ENCODE peak calls at places on chromosomes 11 and 22, in six cellular contexts. One of them, this sample, is unnamed. For H3K27me3, the result is how much of the 10 kb centered on the place peaks cover.

GRCh38 chr11:104772806-104773241 is 125.4 kb downstream of the CASP12 start:
- DNase-seq in psoas muscle: no peak
- DNase-seq in astrocyte: peak
- DNase-seq in tibial artery: no peak
- DNase-seq in left ventricle myocardium inferior: no peak
- DNase-seq in CD8-positive, alpha-beta T cell: no peak
- DNase-seq in this sample: peak

GRCh38 chr22:42967933-42968332 is 47.0 kb downstream of the PACSIN2 start:
- DNase-seq in psoas muscle: peak
- DNase-seq in astrocyte: no peak
- DNase-seq in tibial artery: peak
- DNase-seq in left ventricle myocardium inferior: peak
- DNase-seq in CD8-positive, alpha-beta T cell: no peak
- DNase-seq in this sample: no peak

GRCh38 chr22:43796567-43796966 is 15.5 kb downstream of the EFCAB6 start:
- DNase-seq in psoas muscle: no peak
- DNase-seq in astrocyte: peak
- DNase-seq in tibial artery: no peak
- DNase-seq in left ventricle myocardium inferior: no peak
- DNase-seq in CD8-positive, alpha-beta T cell: no peak
- DNase-seq in this sample: peak

GRCh38 chr11:13141731-13142724 is 132.9 kb downstream of the RASSF10 start:
- DNase-seq in psoas muscle: no peak
- DNase-seq in astrocyte: no peak
- DNase-seq in tibial artery: no peak
- DNase-seq in left ventricle myocardium inferior: no peak
- DNase-seq in CD8-positive, alpha-beta T cell: no peak
- DNase-seq in this sample: no peak

GRCh38 chr11:43282607-43283440 is 29.0 kb upstream of the API5 start:
- DNase-seq in psoas muscle: no peak
- DNase-seq in astrocyte: no peak
- DNase-seq in tibial artery: no peak
- DNase-seq in left ventricle myocardium inferior: peak
- DNase-seq in CD8-positive, alpha-beta T cell: peak
- DNase-seq in this sample: no peak

GRCh38 chr11:64605656-64606585 is 14.9 kb downstream of the SLC22A12 start:
- DNase-seq in psoas muscle: no peak
- DNase-seq in astrocyte: no peak
- DNase-seq in tibial artery: no peak
- DNase-seq in left ventricle myocardium inferior: no peak
- DNase-seq in CD8-positive, alpha-beta T cell: no peak
- DNase-seq in this sample: no peak

GRCh38 chr11:20429216-20429615 is 41.7 kb downstream of the PRMT3 start:
- DNase-seq in psoas muscle: no peak
- DNase-seq in astrocyte: no peak
- DNase-seq in tibial artery: no peak
- DNase-seq in left ventricle myocardium inferior: no peak
- DNase-seq in CD8-positive, alpha-beta T cell: no peak
- DNase-seq in this sample: no peak

GRCh38 chr11:70887428-70887827 is 364.9 kb downstream of the SHANK2 start:
- DNase-seq in psoas muscle: no peak
- DNase-seq in astrocyte: no peak
- DNase-seq in tibial artery: no peak
- DNase-seq in left ventricle myocardium inferior: no peak
- DNase-seq in CD8-positive, alpha-beta T cell: no peak
- DNase-seq in this sample: no peak

GRCh38 chr11:61870429-61871039 is 20.8 kb downstream of the FADS3 start:
- DNase-seq in psoas muscle: no peak
- DNase-seq in astrocyte: no peak
- DNase-seq in tibial artery: no peak
- DNase-seq in left ventricle myocardium inferior: no peak
- DNase-seq in CD8-positive, alpha-beta T cell: no peak
- DNase-seq in this sample: no peak

GRCh38 chr11:2750601-2751522 is 51.1 kb upstream of the KCNQ1OT1 start:
- DNase-seq in psoas muscle: no peak
- DNase-seq in astrocyte: no peak
- DNase-seq in tibial artery: peak
- DNase-seq in left ventricle myocardium inferior: peak
- DNase-seq in CD8-positive, alpha-beta T cell: no peak
- DNase-seq in this sample: no peak

GRCh38 chr22:17842386-17842785 is 68.1 kb upstream of the BID start:
- DNase-seq in psoas muscle: no peak
- DNase-seq in astrocyte: no peak
- DNase-seq in tibial artery: no peak
- DNase-seq in left ventricle myocardium inferior: no peak
- DNase-seq in CD8-positive, alpha-beta T cell: peak
- DNase-seq in this sample: no peak

GRCh38 chr22:36610567-36610966 is 81.6 kb upstream of the EIF3D start:
- DNase-seq in psoas muscle: no peak
- DNase-seq in astrocyte: no peak
- DNase-seq in tibial artery: no peak
- DNase-seq in left ventricle myocardium inferior: no peak
- DNase-seq in CD8-positive, alpha-beta T cell: no peak
- DNase-seq in this sample: no peak

GRCh38 chr22:36616682-36617081 is 86.9 kb downstream of the CACNG2 start:
- DNase-seq in psoas muscle: no peak
- DNase-seq in astrocyte: no peak
- DNase-seq in tibial artery: no peak
- DNase-seq in left ventricle myocardium inferior: no peak
- DNase-seq in CD8-positive, alpha-beta T cell: no peak
- DNase-seq in this sample: no peak

GRCh38 chr22:36611241-36611976 is 82.4 kb upstream of the EIF3D start:
- DNase-seq in psoas muscle: no peak
- DNase-seq in astrocyte: no peak
- DNase-seq in tibial artery: no peak
- DNase-seq in left ventricle myocardium inferior: peak
- DNase-seq in CD8-positive, alpha-beta T cell: no peak
- DNase-seq in this sample: no peak

GRCh38 chr22:36612458-36612857 is 83.5 kb upstream of the EIF3D start:
- DNase-seq in psoas muscle: no peak
- DNase-seq in astrocyte: peak
- DNase-seq in tibial artery: no peak
- DNase-seq in left ventricle myocardium inferior: no peak
- DNase-seq in CD8-positive, alpha-beta T cell: no peak
- DNase-seq in this sample: peak

GRCh38 chr22:36613958-36614357 is 85.0 kb upstream of the EIF3D start:
- DNase-seq in psoas muscle: no peak
- DNase-seq in astrocyte: peak
- DNase-seq in tibial artery: no peak
- DNase-seq in left ventricle myocardium inferior: no peak
- DNase-seq in CD8-positive, alpha-beta T cell: no peak
- DNase-seq in this sample: no peak
- H3K27me3 ChIP-seq in psoas muscle: under half
- H3K27me3 ChIP-seq in astrocyte: under half
- H3K27me3 ChIP-seq in tibial artery: half or more
- H3K27me3 ChIP-seq in left ventricle myocardium inferior: half or more
- H3K27me3 ChIP-seq in CD8-positive, alpha-beta T cell: under half
- H3K27me3 ChIP-seq in this sample: under half

GRCh38 chr11:90288207-90288821 is 65.5 kb upstream of the CHORDC1 start:
- DNase-seq in psoas muscle: no peak
- DNase-seq in astrocyte: peak
- DNase-seq in tibial artery: no peak
- DNase-seq in left ventricle myocardium inferior: no peak
- DNase-seq in CD8-positive, alpha-beta T cell: no peak
- DNase-seq in this sample: no peak
- TF ChIP-seq CTCF in psoas muscle: peak
- TF ChIP-seq CTCF in astrocyte: peak
- TF ChIP-seq CTCF in tibial artery: peak
- TF ChIP-seq CTCF in left ventricle myocardium inferior: peak
- TF ChIP-seq CTCF in CD8-positive, alpha-beta T cell: peak
- TF ChIP-seq CTCF in this sample: peak

DNA sequence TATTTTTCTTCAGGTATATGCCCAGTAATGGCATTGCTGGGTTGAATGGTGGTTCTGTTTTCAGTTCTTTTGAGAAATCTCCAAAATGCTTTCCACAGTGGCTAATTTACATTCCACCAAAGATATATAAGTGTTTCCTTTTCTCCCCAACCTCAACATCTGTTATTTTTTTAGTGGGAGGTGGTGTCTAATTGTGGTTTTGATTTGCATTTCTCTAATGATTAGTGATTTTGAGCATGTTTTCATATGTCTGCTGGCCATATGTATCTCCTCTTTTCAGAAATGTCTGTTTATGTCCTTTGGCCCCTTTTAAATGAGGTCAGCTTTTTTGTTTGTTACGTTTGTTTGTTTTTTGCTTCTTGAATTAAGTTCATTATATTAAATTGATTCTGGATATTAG is 760.2 kb downstream of the KCNA4 start:
- DNase-seq in psoas muscle: no peak
- DNase-seq in astrocyte: peak
- DNase-seq in tibial artery: no peak
- DNase-seq in left ventricle myocardium inferior: no peak
- DNase-seq in CD8-positive, alpha-beta T cell: no peak
- DNase-seq in this sample: no peak
- H3K4me3 ChIP-seq in psoas muscle: no peak
- H3K4me3 ChIP-seq in astrocyte: no peak
- H3K4me3 ChIP-seq in tibial artery: no peak
- H3K4me3 ChIP-seq in left ventricle myocardium inferior: no peak
- H3K4me3 ChIP-seq in CD8-positive, alpha-beta T cell: no peak
- H3K4me3 ChIP-seq in this sample: no peak

GRCh38 chr11:82732348-82732733 is 1.3 kb downstream of the FAM181B start:
- DNase-seq in psoas muscle: no peak
- DNase-seq in astrocyte: no peak
- DNase-seq in tibial artery: no peak
- DNase-seq in left ventricle myocardium inferior: no peak
- DNase-seq in CD8-positive, alpha-beta T cell: no peak
- DNase-seq in this sample: no peak

GRCh38 chr11:82734120-82734479 is 436 bp upstream of the FAM181B start:
- DNase-seq in psoas muscle: no peak
- DNase-seq in astrocyte: no peak
- DNase-seq in tibial artery: no peak
- DNase-seq in left ventricle myocardium inferior: no peak
- DNase-seq in CD8-positive, alpha-beta T cell: no peak
- DNase-seq in this sample: no peak

GRCh38 chr11:82731691-82732277 is 1.9 kb downstream of the FAM181B start:
- DNase-seq in psoas muscle: no peak
- DNase-seq in astrocyte: no peak
- DNase-seq in tibial artery: no peak
- DNase-seq in left ventricle myocardium inferior: no peak
- DNase-seq in CD8-positive, alpha-beta T cell: no peak
- DNase-seq in this sample: no peak

GRCh38 chr11:82732734-82733443 is 775 bp downstream of the FAM181B start:
- DNase-seq in psoas muscle: no peak
- DNase-seq in astrocyte: no peak
- DNase-seq in tibial artery: no peak
- DNase-seq in left ventricle myocardium inferior: no peak
- DNase-seq in CD8-positive, alpha-beta T cell: no peak
- DNase-seq in this sample: no peak

GRCh38 chr11:82733444-82734119 is at the start of gene FAM181B:
- DNase-seq in psoas muscle: peak
- DNase-seq in astrocyte: no peak
- DNase-seq in tibial artery: peak
- DNase-seq in left ventricle myocardium inferior: peak
- DNase-seq in CD8-positive, alpha-beta T cell: no peak
- DNase-seq in this sample: no peak
- H3K27me3 ChIP-seq in psoas muscle: under half
- H3K27me3 ChIP-seq in astrocyte: half or more
- H3K27me3 ChIP-seq in tibial artery: under half
- H3K27me3 ChIP-seq in left ventricle myocardium inferior: half or more
- H3K27me3 ChIP-seq in CD8-positive, alpha-beta T cell: under half
- H3K27me3 ChIP-seq in this sample: under half

GRCh38 chr11:77113382-77114088 is 10.9 kb downstream of the OMP start:
- DNase-seq in psoas muscle: peak
- DNase-seq in astrocyte: no peak
- DNase-seq in tibial artery: no peak
- DNase-seq in left ventricle myocardium inferior: no peak
- DNase-seq in CD8-positive, alpha-beta T cell: no peak
- DNase-seq in this sample: no peak

GRCh38 chr11:77114089-77114463 is 11.4 kb downstream of the OMP start:
- DNase-seq in psoas muscle: no peak
- DNase-seq in astrocyte: no peak
- DNase-seq in tibial artery: no peak
- DNase-seq in left ventricle myocardium inferior: no peak
- DNase-seq in CD8-positive, alpha-beta T cell: no peak
- DNase-seq in this sample: no peak

GRCh38 chr11:77117485-77117884 is 10.6 kb upstream of the MYO7A start:
- DNase-seq in psoas muscle: no peak
- DNase-seq in astrocyte: no peak
- DNase-seq in tibial artery: no peak
- DNase-seq in left ventricle myocardium inferior: no peak
- DNase-seq in CD8-positive, alpha-beta T cell: no peak
- DNase-seq in this sample: no peak

GRCh38 chr11:77115956-77116355 is 12.1 kb upstream of the MYO7A start:
- DNase-seq in psoas muscle: peak
- DNase-seq in astrocyte: no peak
- DNase-seq in tibial artery: no peak
- DNase-seq in left ventricle myocardium inferior: no peak
- DNase-seq in CD8-positive, alpha-beta T cell: no peak
- DNase-seq in this sample: no peak

GRCh38 chr11:77115181-77115611 is 12.6 kb downstream of the OMP start:
- DNase-seq in psoas muscle: no peak
- DNase-seq in astrocyte: no peak
- DNase-seq in tibial artery: no peak
- DNase-seq in left ventricle myocardium inferior: no peak
- DNase-seq in CD8-positive, alpha-beta T cell: no peak
- DNase-seq in this sample: no peak
- TF ChIP-seq CTCF in psoas muscle: no peak
- TF ChIP-seq CTCF in astrocyte: no peak
- TF ChIP-seq CTCF in tibial artery: no peak
- TF ChIP-seq CTCF in left ventricle myocardium inferior: no peak
- TF ChIP-seq CTCF in CD8-positive, alpha-beta T cell: no peak
- TF ChIP-seq CTCF in this sample: peak

GRCh38 chr22:19892249-19892879 is 37.7 kb upstream of the GNB1L start:
- DNase-seq in psoas muscle: no peak
- DNase-seq in astrocyte: peak
- DNase-seq in tibial artery: no peak
- DNase-seq in left ventricle myocardium inferior: no peak
- DNase-seq in CD8-positive, alpha-beta T cell: peak
- DNase-seq in this sample: no peak
- H3K4me3 ChIP-seq in psoas muscle: no peak
- H3K4me3 ChIP-seq in astrocyte: no peak
- H3K4me3 ChIP-seq in tibial artery: no peak
- H3K4me3 ChIP-seq in left ventricle myocardium inferior: no peak
- H3K4me3 ChIP-seq in CD8-positive, alpha-beta T cell: peak
- H3K4me3 ChIP-seq in this sample: no peak

GRCh38 chr22:50045211-50046018 is 12.7 kb downstream of the TTLL8 start:
- DNase-seq in psoas muscle: no peak
- DNase-seq in astrocyte: no peak
- DNase-seq in tibial artery: no peak
- DNase-seq in left ventricle myocardium inferior: no peak
- DNase-seq in CD8-positive, alpha-beta T cell: no peak
- DNase-seq in this sample: no peak

GRCh38 chr22:50046019-50046415 is 12.1 kb downstream of the TTLL8 start:
- DNase-seq in psoas muscle: no peak
- DNase-seq in astrocyte: no peak
- DNase-seq in tibial artery: no peak
- DNase-seq in left ventricle myocardium inferior: no peak
- DNase-seq in CD8-positive, alpha-beta T cell: no peak
- DNase-seq in this sample: no peak

GRCh38 chr22:50048066-50048765 is 9.9 kb downstream of the TTLL8 start:
- DNase-seq in psoas muscle: no peak
- DNase-seq in astrocyte: no peak
- DNase-seq in tibial artery: no peak
- DNase-seq in left ventricle myocardium inferior: no peak
- DNase-seq in CD8-positive, alpha-beta T cell: no peak
- DNase-seq in this sample: no peak

GRCh38 chr22:50047346-50047745 is 10.8 kb downstream of the TTLL8 start:
- DNase-seq in psoas muscle: no peak
- DNase-seq in astrocyte: no peak
- DNase-seq in tibial artery: no peak
- DNase-seq in left ventricle myocardium inferior: no peak
- DNase-seq in CD8-positive, alpha-beta T cell: no peak
- DNase-seq in this sample: no peak

GRCh38 chr22:50046481-50047245 is 11.4 kb downstream of the TTLL8 start:
- DNase-seq in psoas muscle: no peak
- DNase-seq in astrocyte: no peak
- DNase-seq in tibial artery: no peak
- DNase-seq in left ventricle myocardium inferior: no peak
- DNase-seq in CD8-positive, alpha-beta T cell: no peak
- DNase-seq in this sample: no peak
- H3K27me3 ChIP-seq in psoas muscle: under half
- H3K27me3 ChIP-seq in astrocyte: under half
- H3K27me3 ChIP-seq in tibial artery: under half
- H3K27me3 ChIP-seq in left ventricle myocardium inferior: half or more
- H3K27me3 ChIP-seq in CD8-positive, alpha-beta T cell: under half
- H3K27me3 ChIP-seq in this sample: under half

This sample was measured in AG04450.